ENCODE peak calls at places on chromosomes 4 and X, in eight cellular contexts. J, H, X, E, N, K, W and Z are unnamed samples.

GRCh38 chr4:145069361-145069760 is 28.6 kb downstream of the ANAPC10 start:
- DNase-seq in K (no peak), J (no peak), X (peak; percentile 32), N (no peak), E (peak; percentile 71), H (peak; percentile 58), W (no peak), Z (no peak)

GRCh38 chrX:48493890-48494364 is 14.9 kb upstream of the PORCN start:
- DNase-seq in W (no peak), J (no peak), H (no peak), K (peak; percentile 46), X (peak; percentile 55), E (peak; percentile 38), N (no peak), Z (no peak)

GRCh38 chr4:88693792-88694191 is 3.8 kb downstream of the NAP1L5 start:
- DNase-seq in H (no peak), K (no peak), E (no peak), N (no peak), X (no peak), W (no peak), J (no peak), Z (no peak)

GRCh38 chrX:37921758-37922157 is 74.4 kb upstream of the DYNLT3 start:
- DNase-seq in H (peak; percentile 82), W (no peak), X (peak; percentile 31), E (peak; percentile 66), J (no peak), K (no peak), N (no peak), Z (no peak)

GRCh38 chr4:69467797-69468196 is 27.9 kb downstream of the UGT2B4 start:
- DNase-seq in X (no peak), W (no peak), J (no peak), K (no peak), H (no peak), N (no peak), E (no peak), Z (no peak)

GRCh38 chr4:78601013-78601412 is 49.4 kb downstream of the ANXA3 start:
- DNase-seq in W (no peak), J (no peak), H (no peak), E (no peak), X (no peak), K (no peak), N (no peak), Z (no peak)

GRCh38 chr4:72701987-72702819 is 133.2 kb upstream of the ADAMTS3 start:
- DNase-seq in K (peak; percentile 32), X (peak; percentile 83), J (no peak), E (peak; percentile 49), N (no peak), W (peak; percentile 1), H (peak; percentile 53), Z (no peak)

GRCh38 chrX:56994375-56995270 is 718 bp downstream of the SPIN3 start:
- DNase-seq in W (no peak), N (no peak), X (peak; percentile 8), E (peak; percentile 13), K (no peak), J (no peak), H (peak; percentile 1), Z (peak; percentile 25)

GRCh38 chrX:131792356-131792749 is 230.7 kb upstream of the STK26 start:
- DNase-seq in J (no peak), N (no peak), X (peak; percentile 98), K (peak; percentile 60), W (peak; percentile 75), H (no peak), E (peak; percentile 94), Z (no peak)

GRCh38 chrX:139751053-139751452 is 43.1 kb upstream of the MCF2 start:
- DNase-seq in X (no peak), W (no peak), H (no peak), E (no peak), J (no peak), K (no peak), N (no peak), Z (no peak)

GRCh38 chrX:153416781-153417180 is 5.5 kb downstream of the ZFP92 start:
- DNase-seq in N (no peak), J (no peak), E (no peak), X (no peak), W (no peak), K (no peak), H (no peak), Z (no peak)

GRCh38 chr4:81427605-81427922 is 44.1 kb downstream of the RASGEF1B start:
- DNase-seq in N (no peak), E (no peak), W (no peak), X (no peak), H (no peak), K (no peak), J (no peak), Z (no peak)

GRCh38 chr4:61950625-61951024 is 750.5 kb downstream of the ADGRL3 start:
- DNase-seq in J (no peak), E (no peak), X (no peak), N (no peak), K (no peak), W (no peak), H (no peak), Z (no peak)

GRCh38 chr4:79402452-79402851 is 5.6 kb downstream of the GK2 start:
- DNase-seq in N (no peak), X (no peak), W (no peak), E (no peak), K (no peak), H (no peak), J (no peak), Z (no peak)

GRCh38 chr4:106898621-106899230 is 137.4 kb downstream of the DKK2 start:
- DNase-seq in X (peak; percentile 71), H (peak; percentile 45), J (no peak), E (peak; percentile 53), W (no peak), N (no peak), K (peak; percentile 36), Z (no peak)

GRCh38 chr4:626201-627091 is 1.1 kb downstream of the PDE6B start:
- DNase-seq in K (no peak), H (no peak), N (no peak), E (no peak), X (no peak), J (no peak), W (no peak), Z (peak; percentile 28)

GRCh38 chr4:71004281-71004851 is 10.9 kb downstream of the DCK start:
- DNase-seq in H (no peak), E (no peak), J (no peak), X (no peak), W (no peak), N (no peak), K (no peak), Z (peak; percentile 36)

GRCh38 chr4:152206185-152206584 is 329.7 kb downstream of the FBXW7 start:
- DNase-seq in E (no peak), X (peak; percentile 21), J (no peak), H (no peak), K (no peak), N (no peak), W (no peak), Z (no peak)

GRCh38 chr4:164949448-164950118 is 27.9 kb downstream of the TRIM61 start:
- DNase-seq in W (no peak), J (no peak), K (peak; percentile 28), X (no peak), E (no peak), H (no peak), N (no peak), Z (no peak)

GRCh38 chr4:73978886-73979285 is 2.9 kb downstream of the PF4 start:
- DNase-seq in H (peak; percentile 56), N (no peak), K (no peak), E (peak; percentile 93), X (peak; percentile 87), J (no peak), W (no peak), Z (no peak)

GRCh38 chrX:154541896-154542722 is 4.5 kb downstream of the G6PD start:
- DNase-seq in H (peak; percentile 75), X (peak; percentile 96), W (no peak), E (peak; percentile 94), K (no peak), J (no peak), N (peak; percentile 73), Z (peak; percentile 83)

GRCh38 chr4:73721901-73722300 is 18.5 kb upstream of the CXCL8 start:
- DNase-seq in W (no peak), X (peak; percentile 31), J (no peak), E (peak; percentile 33), K (no peak), N (no peak), H (no peak), Z (no peak)